ENCODE peak calls at places on chromosome X, in six cellular contexts. One of them, this sample, is unnamed.

GRCh38 chrX:3159995-3160715 is 118.9 kb downstream of the ARSF start:
- DNase-seq in psoas muscle: no peak
- DNase-seq in suprapubic skin: no peak
- DNase-seq in fibroblast of pulmonary artery: no peak
- DNase-seq in Peyer's patch: no peak
- DNase-seq in dorsolateral prefrontal cortex: no peak
- DNase-seq in this sample: no peak

GRCh38 chrX:132634521-132634920 is 145.7 kb upstream of the MBNL3 start:
- DNase-seq in suprapubic skin: no peak
- DNase-seq in dorsolateral prefrontal cortex: no peak
- DNase-seq in fibroblast of pulmonary artery: no peak
- DNase-seq in psoas muscle: no peak
- DNase-seq in Peyer's patch: no peak
- DNase-seq in this sample: no peak

GRCh38 chrX:40406330-40406859 is 174.4 kb upstream of the ATP6AP2 start:
- DNase-seq in Peyer's patch: no peak
- DNase-seq in fibroblast of pulmonary artery: no peak
- DNase-seq in dorsolateral prefrontal cortex: no peak
- DNase-seq in psoas muscle: no peak
- DNase-seq in suprapubic skin: no peak
- DNase-seq in this sample: no peak

GRCh38 chrX:54134269-54134668 is 48.8 kb downstream of the FAM120C start:
- DNase-seq in fibroblast of pulmonary artery: no peak
- DNase-seq in Peyer's patch: no peak
- DNase-seq in psoas muscle: no peak
- DNase-seq in dorsolateral prefrontal cortex: no peak
- DNase-seq in suprapubic skin: no peak
- DNase-seq in this sample: no peak

GRCh38 chrX:105211051-105211575 is 9.4 kb downstream of the TEX13A start:
- DNase-seq in Peyer's patch: no peak
- DNase-seq in psoas muscle: no peak
- DNase-seq in fibroblast of pulmonary artery: peak; percentile 7
- DNase-seq in dorsolateral prefrontal cortex: no peak
- DNase-seq in suprapubic skin: no peak
- DNase-seq in this sample: no peak

GRCh38 chrX:19670854-19671620 is 155.7 kb upstream of the MAP3K15 start:
- DNase-seq in dorsolateral prefrontal cortex: no peak
- DNase-seq in Peyer's patch: peak; percentile 56
- DNase-seq in psoas muscle: no peak
- DNase-seq in suprapubic skin: no peak
- DNase-seq in fibroblast of pulmonary artery: peak; percentile 84
- DNase-seq in this sample: no peak

GRCh38 chrX:13747836-13748235 is 13.3 kb downstream of the OFD1 start:
- DNase-seq in Peyer's patch: no peak
- DNase-seq in fibroblast of pulmonary artery: peak; percentile 83
- DNase-seq in suprapubic skin: no peak
- DNase-seq in dorsolateral prefrontal cortex: no peak
- DNase-seq in psoas muscle: no peak
- DNase-seq in this sample: no peak

GRCh38 chrX:69128573-69128972 is 36.7 kb downstream of the PJA1 start:
- DNase-seq in Peyer's patch: no peak
- DNase-seq in suprapubic skin: no peak
- DNase-seq in psoas muscle: no peak
- DNase-seq in fibroblast of pulmonary artery: peak; percentile 24
- DNase-seq in dorsolateral prefrontal cortex: no peak
- DNase-seq in this sample: no peak

GRCh38 chrX:154717824-154718223 is 33.1 kb downstream of the GAB3 start:
- DNase-seq in fibroblast of pulmonary artery: peak; percentile 45
- DNase-seq in Peyer's patch: no peak
- DNase-seq in suprapubic skin: no peak
- DNase-seq in psoas muscle: no peak
- DNase-seq in dorsolateral prefrontal cortex: no peak
- DNase-seq in this sample: no peak

GRCh38 chrX:13339607-13340006 is 19.8 kb upstream of the ATXN3L start:
- DNase-seq in fibroblast of pulmonary artery: no peak
- DNase-seq in dorsolateral prefrontal cortex: no peak
- DNase-seq in psoas muscle: no peak
- DNase-seq in suprapubic skin: no peak
- DNase-seq in Peyer's patch: no peak
- DNase-seq in this sample: no peak

GRCh38 chrX:40050532-40050931 is 47.2 kb downstream of the BCOR start:
- DNase-seq in suprapubic skin: no peak
- DNase-seq in dorsolateral prefrontal cortex: no peak
- DNase-seq in psoas muscle: no peak
- DNase-seq in fibroblast of pulmonary artery: no peak
- DNase-seq in Peyer's patch: no peak
- DNase-seq in this sample: no peak

GRCh38 chrX:109635151-109635550 is 10.2 kb upstream of the KCNE5 start:
- DNase-seq in suprapubic skin: no peak
- DNase-seq in psoas muscle: no peak
- DNase-seq in fibroblast of pulmonary artery: peak; percentile 34
- DNase-seq in Peyer's patch: no peak
- DNase-seq in dorsolateral prefrontal cortex: no peak
- DNase-seq in this sample: no peak

GRCh38 chrX:39857780-39858179 is 240.0 kb downstream of the BCOR start:
- DNase-seq in psoas muscle: no peak
- DNase-seq in Peyer's patch: no peak
- DNase-seq in dorsolateral prefrontal cortex: no peak
- DNase-seq in fibroblast of pulmonary artery: no peak
- DNase-seq in suprapubic skin: no peak
- DNase-seq in this sample: no peak

GRCh38 chrX:37993857-37994619 is 12.3 kb upstream of the SYTL5 start:
- DNase-seq in Peyer's patch: peak; percentile 61
- DNase-seq in suprapubic skin: no peak
- DNase-seq in dorsolateral prefrontal cortex: no peak
- DNase-seq in psoas muscle: no peak
- DNase-seq in fibroblast of pulmonary artery: no peak
- DNase-seq in this sample: no peak

GRCh38 chrX:17613979-17614572 is 123.2 kb upstream of the SCML1 start:
- DNase-seq in dorsolateral prefrontal cortex: no peak
- DNase-seq in Peyer's patch: no peak
- DNase-seq in psoas muscle: no peak
- DNase-seq in fibroblast of pulmonary artery: no peak
- DNase-seq in suprapubic skin: no peak
- DNase-seq in this sample: no peak

GRCh38 chrX:104270916-104271512 is 16.3 kb upstream of the ESX1 start:
- DNase-seq in dorsolateral prefrontal cortex: peak; percentile 59
- DNase-seq in suprapubic skin: no peak
- DNase-seq in psoas muscle: peak; percentile 33
- DNase-seq in Peyer's patch: no peak
- DNase-seq in fibroblast of pulmonary artery: peak; percentile 46
- DNase-seq in this sample: no peak

GRCh38 chrX:105314468-105314867 is 94.0 kb upstream of the TEX13A start:
- DNase-seq in dorsolateral prefrontal cortex: no peak
- DNase-seq in psoas muscle: no peak
- DNase-seq in Peyer's patch: no peak
- DNase-seq in suprapubic skin: no peak
- DNase-seq in fibroblast of pulmonary artery: peak; percentile 54
- DNase-seq in this sample: no peak

GRCh38 chrX:108557594-108557993 is 118.0 kb downstream of the COL4A5 start:
- DNase-seq in fibroblast of pulmonary artery: no peak
- DNase-seq in suprapubic skin: no peak
- DNase-seq in dorsolateral prefrontal cortex: no peak
- DNase-seq in Peyer's patch: no peak
- DNase-seq in psoas muscle: no peak
- DNase-seq in this sample: no peak

GRCh38 chrX:132384301-132384700 is 104.5 kb downstream of the MBNL3 start:
- DNase-seq in psoas muscle: no peak
- DNase-seq in fibroblast of pulmonary artery: no peak
- DNase-seq in Peyer's patch: no peak
- DNase-seq in dorsolateral prefrontal cortex: no peak
- DNase-seq in suprapubic skin: no peak
- DNase-seq in this sample: no peak

GRCh38 chrX:147550217-147550616 is 361.5 kb upstream of the FMR1 start:
- DNase-seq in suprapubic skin: no peak
- DNase-seq in fibroblast of pulmonary artery: no peak
- DNase-seq in dorsolateral prefrontal cortex: no peak
- DNase-seq in psoas muscle: no peak
- DNase-seq in Peyer's patch: no peak
- DNase-seq in this sample: no peak

GRCh38 chrX:129736491-129736890 is 2.3 kb upstream of the XPNPEP2 start:
- DNase-seq in fibroblast of pulmonary artery: no peak
- DNase-seq in suprapubic skin: peak; percentile 18
- DNase-seq in Peyer's patch: peak; percentile 67
- DNase-seq in dorsolateral prefrontal cortex: no peak
- DNase-seq in psoas muscle: no peak
- DNase-seq in this sample: no peak

GRCh38 chrX:77528034-77528433 is 80.8 kb downstream of the FGF16 start:
- DNase-seq in suprapubic skin: no peak
- DNase-seq in psoas muscle: no peak
- DNase-seq in dorsolateral prefrontal cortex: no peak
- DNase-seq in Peyer's patch: no peak
- DNase-seq in fibroblast of pulmonary artery: no peak
- DNase-seq in this sample: no peak

GRCh38 chrX:45200741-45201234 is at the start of gene DIPK2B:
- DNase-seq in dorsolateral prefrontal cortex: no peak
- DNase-seq in fibroblast of pulmonary artery: no peak
- DNase-seq in Peyer's patch: no peak
- DNase-seq in suprapubic skin: no peak
- DNase-seq in psoas muscle: peak; percentile 17
- DNase-seq in this sample: no peak

GRCh38 chrX:120145295-120145925 is 13.0 kb upstream of the RHOXF2 start:
- DNase-seq in suprapubic skin: no peak
- DNase-seq in psoas muscle: no peak
- DNase-seq in dorsolateral prefrontal cortex: no peak
- DNase-seq in fibroblast of pulmonary artery: no peak
- DNase-seq in Peyer's patch: no peak
- DNase-seq in this sample: no peak

GRCh38 chrX:14095702-14096101 is 66.0 kb upstream of the GEMIN8 start:
- DNase-seq in fibroblast of pulmonary artery: peak; percentile 74
- DNase-seq in Peyer's patch: peak; percentile 44
- DNase-seq in dorsolateral prefrontal cortex: peak; percentile 50
- DNase-seq in psoas muscle: peak; percentile 7
- DNase-seq in suprapubic skin: no peak
- DNase-seq in this sample: peak; percentile 11

GRCh38 chrX:56564921-56565861 is 1.8 kb downstream of the UBQLN2 start:
- DNase-seq in Peyer's patch: no peak
- DNase-seq in fibroblast of pulmonary artery: peak; percentile 3
- DNase-seq in dorsolateral prefrontal cortex: no peak
- DNase-seq in suprapubic skin: no peak
- DNase-seq in psoas muscle: no peak
- DNase-seq in this sample: no peak

GRCh38 chrX:10441464-10441863 is 178.9 kb downstream of the MID1 start:
- DNase-seq in dorsolateral prefrontal cortex: no peak
- DNase-seq in psoas muscle: no peak
- DNase-seq in suprapubic skin: no peak
- DNase-seq in Peyer's patch: no peak
- DNase-seq in fibroblast of pulmonary artery: no peak
- DNase-seq in this sample: no peak

GRCh38 chrX:10447577-10448214 is 172.7 kb downstream of the MID1 start:
- DNase-seq in dorsolateral prefrontal cortex: no peak
- DNase-seq in psoas muscle: no peak
- DNase-seq in fibroblast of pulmonary artery: peak; percentile 37
- DNase-seq in Peyer's patch: no peak
- DNase-seq in suprapubic skin: no peak
- DNase-seq in this sample: no peak

DNA sequence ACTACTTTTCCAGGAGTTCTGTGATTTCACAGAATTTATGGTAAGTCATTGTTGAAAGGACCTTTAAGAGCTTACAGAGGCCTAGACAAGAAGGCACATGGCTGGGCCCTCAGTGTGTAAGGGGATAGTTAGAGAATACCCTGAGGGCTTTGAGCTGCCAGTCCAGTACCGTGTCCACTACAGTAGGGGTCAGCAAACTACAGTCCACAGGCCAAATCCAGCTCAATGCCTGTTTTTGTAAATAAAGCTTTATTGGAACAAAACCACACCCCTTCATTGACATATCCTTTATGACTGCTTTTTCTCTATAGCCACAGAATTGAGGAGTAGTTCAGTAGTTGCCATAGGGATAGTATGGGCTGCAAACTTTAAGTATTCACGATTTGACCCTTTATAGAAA is 176.2 kb downstream of the MID1 start:
- DNase-seq in fibroblast of pulmonary artery: peak; percentile 25
- DNase-seq in Peyer's patch: no peak
- DNase-seq in suprapubic skin: no peak
- DNase-seq in dorsolateral prefrontal cortex: no peak
- DNase-seq in psoas muscle: no peak
- DNase-seq in this sample: no peak
- TF ChIP-seq CTCF in fibroblast of pulmonary artery: peak; percentile 10
- TF ChIP-seq CTCF in Peyer's patch: no peak
- TF ChIP-seq CTCF in suprapubic skin: no peak
- TF ChIP-seq CTCF in dorsolateral prefrontal cortex: no peak
- TF ChIP-seq CTCF in psoas muscle: no peak
- TF ChIP-seq CTCF in this sample: no peak

DNA sequence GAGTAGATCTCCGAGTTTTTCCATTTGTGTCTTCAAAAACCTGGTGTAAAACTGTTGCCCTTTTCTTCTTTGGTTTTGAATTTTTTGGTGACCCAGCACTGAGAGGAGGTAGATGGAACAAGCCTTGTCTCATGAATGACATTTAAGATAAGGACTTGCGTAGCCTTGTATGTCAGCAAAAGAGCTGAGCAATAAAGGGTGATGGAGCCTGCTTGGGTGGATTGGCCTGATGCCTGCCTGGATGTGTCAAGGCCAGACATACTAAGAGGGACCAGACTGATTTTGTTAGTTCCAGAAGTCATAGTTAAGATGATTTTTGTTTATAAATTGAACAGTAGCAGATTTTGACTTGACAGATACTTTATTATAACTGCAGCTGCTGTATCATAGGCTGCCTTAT is 134.9 kb downstream of the POLA1 start:
- DNase-seq in psoas muscle: no peak
- DNase-seq in Peyer's patch: no peak
- DNase-seq in suprapubic skin: no peak
- DNase-seq in fibroblast of pulmonary artery: no peak
- DNase-seq in dorsolateral prefrontal cortex: no peak
- DNase-seq in this sample: no peak
- TF ChIP-seq CTCF in psoas muscle: no peak
- TF ChIP-seq CTCF in Peyer's patch: no peak
- TF ChIP-seq CTCF in suprapubic skin: no peak
- TF ChIP-seq CTCF in fibroblast of pulmonary artery: no peak
- TF ChIP-seq CTCF in dorsolateral prefrontal cortex: no peak
- TF ChIP-seq CTCF in this sample: no peak

DNA sequence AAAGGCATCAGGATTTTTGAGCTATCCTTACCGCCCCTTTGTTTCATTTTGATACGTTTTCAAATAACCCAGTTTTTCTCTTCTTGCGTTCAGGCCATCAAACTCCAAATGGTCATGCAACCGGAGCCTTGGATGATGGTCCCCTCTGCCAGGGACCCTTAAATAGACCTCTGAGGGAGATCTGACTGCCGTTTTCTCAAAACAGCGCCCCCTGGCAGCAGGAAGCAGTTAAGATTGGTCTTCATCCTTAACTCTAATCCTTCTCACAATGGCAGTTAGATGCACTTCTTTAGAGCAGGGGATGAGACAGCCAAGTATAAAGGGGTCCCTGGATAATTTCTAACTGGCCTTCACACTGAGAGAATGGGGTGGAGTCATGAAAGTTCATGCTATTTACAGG is 525.0 kb upstream of the SPANXN1 start:
- DNase-seq in fibroblast of pulmonary artery: no peak
- DNase-seq in suprapubic skin: no peak
- DNase-seq in dorsolateral prefrontal cortex: no peak
- DNase-seq in psoas muscle: no peak
- DNase-seq in Peyer's patch: no peak
- DNase-seq in this sample: no peak
- TF ChIP-seq CTCF in fibroblast of pulmonary artery: no peak
- TF ChIP-seq CTCF in suprapubic skin: no peak
- TF ChIP-seq CTCF in dorsolateral prefrontal cortex: no peak
- TF ChIP-seq CTCF in psoas muscle: no peak
- TF ChIP-seq CTCF in Peyer's patch: no peak
- TF ChIP-seq CTCF in this sample: no peak

GRCh38 chrX:82945332-82945731 is 562.8 kb upstream of the POU3F4 start:
- DNase-seq in dorsolateral prefrontal cortex: no peak
- DNase-seq in Peyer's patch: no peak
- DNase-seq in suprapubic skin: no peak
- DNase-seq in psoas muscle: no peak
- DNase-seq in fibroblast of pulmonary artery: no peak
- DNase-seq in this sample: no peak
- TF ChIP-seq CTCF in dorsolateral prefrontal cortex: no peak
- TF ChIP-seq CTCF in Peyer's patch: no peak
- TF ChIP-seq CTCF in suprapubic skin: no peak
- TF ChIP-seq CTCF in psoas muscle: no peak
- TF ChIP-seq CTCF in fibroblast of pulmonary artery: no peak
- TF ChIP-seq CTCF in this sample: no peak